ENCODE peak calls at places on chromosomes 12 and 14, in six cellular contexts. One of them, this sample, is unnamed.

GRCh38 chr12:116539905-116540482 is 19.2 kb upstream of the MAP1LC3B2 start:
- DNase-seq in prostate gland: peak; percentile 44
- DNase-seq in HepG2: no peak
- DNase-seq in lung: no peak
- DNase-seq in kidney: peak; percentile 86
- DNase-seq in cardiac muscle cell: peak; percentile 37
- DNase-seq in this sample: peak; percentile 91

GRCh38 chr14:91258021-91258618 is 13.6 kb upstream of the GPR68 start:
- DNase-seq in prostate gland: no peak
- DNase-seq in HepG2: no peak
- DNase-seq in lung: no peak
- DNase-seq in kidney: no peak
- DNase-seq in cardiac muscle cell: no peak
- DNase-seq in this sample: peak; percentile 42

GRCh38 chr12:94092516-94093241 is 55.7 kb upstream of the PLXNC1 start:
- DNase-seq in prostate gland: peak; percentile 88
- DNase-seq in HepG2: no peak
- DNase-seq in lung: no peak
- DNase-seq in kidney: no peak
- DNase-seq in cardiac muscle cell: no peak
- DNase-seq in this sample: no peak

GRCh38 chr12:91687052-91688017 is 458.3 kb downstream of the BTG1 start:
- DNase-seq in prostate gland: no peak
- DNase-seq in HepG2: no peak
- DNase-seq in lung: no peak
- DNase-seq in kidney: no peak
- DNase-seq in cardiac muscle cell: no peak
- DNase-seq in this sample: no peak

GRCh38 chr12:6613015-6613775 is 6.0 kb upstream of the CHD4 start:
- DNase-seq in prostate gland: peak; percentile 81
- DNase-seq in HepG2: peak; percentile 62
- DNase-seq in lung: peak; percentile 70
- DNase-seq in kidney: peak; percentile 93
- DNase-seq in cardiac muscle cell: peak; percentile 60
- DNase-seq in this sample: peak; percentile 85

GRCh38 chr14:105154476-105154871 is 14.1 kb downstream of the JAG2 start:
- DNase-seq in prostate gland: no peak
- DNase-seq in HepG2: no peak
- DNase-seq in lung: no peak
- DNase-seq in kidney: peak; percentile 70
- DNase-seq in cardiac muscle cell: no peak
- DNase-seq in this sample: no peak

GRCh38 chr14:49867831-49868719 is 15.5 kb upstream of the NEMF start:
- DNase-seq in prostate gland: peak; percentile 97
- DNase-seq in HepG2: peak; percentile 82
- DNase-seq in lung: peak; percentile 98
- DNase-seq in kidney: peak; percentile 99
- DNase-seq in cardiac muscle cell: peak; percentile 95
- DNase-seq in this sample: peak; percentile 95

GRCh38 chr12:107372229-107372658 is 278.9 kb upstream of the CRY1 start:
- DNase-seq in prostate gland: no peak
- DNase-seq in HepG2: no peak
- DNase-seq in lung: no peak
- DNase-seq in kidney: no peak
- DNase-seq in cardiac muscle cell: no peak
- DNase-seq in this sample: no peak

GRCh38 chr12:95836630-95837239 is 22.0 kb upstream of the SNRPF start:
- DNase-seq in prostate gland: no peak
- DNase-seq in HepG2: no peak
- DNase-seq in lung: peak; percentile 50
- DNase-seq in kidney: no peak
- DNase-seq in cardiac muscle cell: no peak
- DNase-seq in this sample: no peak

GRCh38 chr14:70005281-70005805 is 126.1 kb downstream of the SMOC1 start:
- DNase-seq in prostate gland: no peak
- DNase-seq in HepG2: peak; percentile 98
- DNase-seq in lung: no peak
- DNase-seq in kidney: no peak
- DNase-seq in cardiac muscle cell: no peak
- DNase-seq in this sample: no peak

GRCh38 chr12:1436996-1437395 is 157.4 kb downstream of the FBXL14 start:
- DNase-seq in prostate gland: no peak
- DNase-seq in HepG2: no peak
- DNase-seq in lung: no peak
- DNase-seq in kidney: no peak
- DNase-seq in cardiac muscle cell: peak; percentile 75
- DNase-seq in this sample: no peak

GRCh38 chr12:116423053-116423452 is 136.1 kb upstream of the MAP1LC3B2 start:
- DNase-seq in prostate gland: no peak
- DNase-seq in HepG2: no peak
- DNase-seq in lung: no peak
- DNase-seq in kidney: no peak
- DNase-seq in cardiac muscle cell: peak; percentile 38
- DNase-seq in this sample: no peak

GRCh38 chr14:28766505-28767238 is at the start of gene FOXG1:
- DNase-seq in prostate gland: no peak
- DNase-seq in HepG2: no peak
- DNase-seq in lung: no peak
- DNase-seq in kidney: no peak
- DNase-seq in cardiac muscle cell: peak; percentile 56
- DNase-seq in this sample: no peak

DNA sequence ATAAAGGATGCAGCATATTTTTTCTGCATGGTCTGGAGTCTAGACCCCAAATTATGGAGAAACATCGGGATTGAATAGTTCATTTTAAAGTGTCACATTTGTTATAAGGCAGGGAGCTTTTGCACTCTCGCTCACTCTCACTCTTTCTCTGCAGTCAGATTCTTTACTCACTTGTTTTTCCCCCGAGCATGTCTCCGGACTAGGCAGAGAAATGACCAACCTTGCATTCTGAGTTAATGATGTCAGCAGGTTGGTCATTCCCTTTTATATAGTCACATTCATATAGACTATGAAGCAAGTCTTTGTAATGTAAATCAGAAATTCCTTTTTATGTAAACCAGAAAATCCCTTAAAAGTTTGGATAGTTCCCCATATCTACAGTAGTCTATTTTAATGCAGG is 4.1 kb downstream of the C12orf75 start:
- DNase-seq in prostate gland: no peak
- DNase-seq in HepG2: no peak
- DNase-seq in lung: no peak
- DNase-seq in kidney: no peak
- DNase-seq in cardiac muscle cell: no peak
- DNase-seq in this sample: no peak
- H3K4me1 ChIP-seq in prostate gland: no peaks in the 10 kb centered on the region
- H3K4me1 ChIP-seq in HepG2: peaks cover 30% of the 10 kb centered on the region
- H3K4me1 ChIP-seq in lung: peaks cover 3% of the 10 kb centered on the region
- H3K4me1 ChIP-seq in kidney: peaks cover 6% of the 10 kb centered on the region
- H3K4me1 ChIP-seq in cardiac muscle cell: peaks cover 40% of the 10 kb centered on the region
- H3K4me1 ChIP-seq in this sample: peaks cover 4% of the 10 kb centered on the region

GRCh38 chr12:53067993-53068770 is 11.0 kb downstream of the SPRYD3 start:
- DNase-seq in prostate gland: no peak
- DNase-seq in HepG2: no peak
- DNase-seq in lung: no peak
- DNase-seq in kidney: peak; percentile 59
- DNase-seq in cardiac muscle cell: no peak
- DNase-seq in this sample: no peak

GRCh38 chr12:53070901-53071492 is 8.2 kb downstream of the SPRYD3 start:
- DNase-seq in prostate gland: no peak
- DNase-seq in HepG2: no peak
- DNase-seq in lung: peak; percentile 28
- DNase-seq in kidney: peak; percentile 69
- DNase-seq in cardiac muscle cell: peak; percentile 55
- DNase-seq in this sample: no peak

GRCh38 chr12:53068811-53069585 is 10.2 kb downstream of the SPRYD3 start:
- DNase-seq in prostate gland: no peak
- DNase-seq in HepG2: no peak
- DNase-seq in lung: no peak
- DNase-seq in kidney: peak; percentile 65
- DNase-seq in cardiac muscle cell: no peak
- DNase-seq in this sample: no peak

GRCh38 chr12:53071591-53072551 is 7.3 kb downstream of the SPRYD3 start:
- DNase-seq in prostate gland: no peak
- DNase-seq in HepG2: no peak
- DNase-seq in lung: peak; percentile 48
- DNase-seq in kidney: peak; percentile 93
- DNase-seq in cardiac muscle cell: peak; percentile 70
- DNase-seq in this sample: peak; percentile 85

DNA sequence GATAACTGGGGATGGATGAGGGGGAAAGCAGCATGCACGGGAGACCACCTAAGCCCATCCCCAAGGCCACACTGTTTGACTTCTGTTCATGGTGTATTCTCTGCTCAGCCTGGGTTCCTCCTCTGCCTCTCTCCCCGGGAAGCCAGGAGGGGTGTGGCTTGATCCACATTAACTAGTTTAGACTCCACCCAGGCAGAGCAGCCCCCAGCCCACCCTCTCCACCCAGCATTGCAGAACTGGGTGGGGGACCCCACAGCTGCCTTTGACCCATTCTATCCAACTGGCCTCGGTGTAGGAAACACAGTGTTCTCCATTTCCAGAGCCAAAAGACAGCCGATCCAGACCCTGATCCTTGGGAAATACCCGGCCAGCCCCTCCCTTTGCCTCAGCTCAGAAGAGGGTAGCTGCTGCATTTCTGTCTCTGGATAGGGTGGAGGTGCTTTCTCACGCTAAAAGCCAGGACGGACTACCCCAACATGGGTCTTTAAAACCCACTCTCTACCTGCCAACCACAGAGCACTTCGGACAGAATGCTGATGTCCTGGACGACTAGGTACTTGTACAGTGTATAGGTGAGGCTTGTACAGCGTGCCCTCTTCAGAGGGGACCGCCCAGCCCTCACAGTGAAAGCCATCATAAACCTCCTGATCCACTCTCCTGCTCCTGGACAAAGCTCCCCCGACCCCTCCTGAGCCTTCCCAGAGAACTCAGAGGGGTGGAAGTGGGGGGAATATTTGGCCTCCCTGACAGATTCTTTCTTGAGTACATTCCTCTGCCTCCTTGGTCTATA is 9.4 kb downstream of the SPRYD3 start:
- DNase-seq in prostate gland: no peak
- DNase-seq in HepG2: no peak
- DNase-seq in lung: peak; percentile 30
- DNase-seq in kidney: peak; percentile 72
- DNase-seq in cardiac muscle cell: no peak
- DNase-seq in this sample: no peak
- H3K36me3 ChIP-seq in prostate gland: peaks cover 18% of the 10 kb centered on the region
- H3K36me3 ChIP-seq in HepG2: no peaks in the 10 kb centered on the region
- H3K36me3 ChIP-seq in lung: peaks cover 6% of the 10 kb centered on the region
- H3K36me3 ChIP-seq in kidney: peaks cover 7% of the 10 kb centered on the region
- H3K36me3 ChIP-seq in cardiac muscle cell: peaks cover 3% of the 10 kb centered on the region
- H3K36me3 ChIP-seq in this sample: peaks cover 13% of the 10 kb centered on the region

GRCh38 chr12:65778268-65779090 is 45.8 kb upstream of the HMGA2 start:
- DNase-seq in prostate gland: no peak
- DNase-seq in HepG2: no peak
- DNase-seq in lung: no peak
- DNase-seq in kidney: no peak
- DNase-seq in cardiac muscle cell: no peak
- DNase-seq in this sample: no peak

GRCh38 chr12:65784616-65785015 is 39.7 kb upstream of the HMGA2 start:
- DNase-seq in prostate gland: no peak
- DNase-seq in HepG2: no peak
- DNase-seq in lung: no peak
- DNase-seq in kidney: no peak
- DNase-seq in cardiac muscle cell: no peak
- DNase-seq in this sample: no peak

GRCh38 chr12:65779091-65779642 is 45.1 kb upstream of the HMGA2 start:
- DNase-seq in prostate gland: no peak
- DNase-seq in HepG2: no peak
- DNase-seq in lung: no peak
- DNase-seq in kidney: no peak
- DNase-seq in cardiac muscle cell: no peak
- DNase-seq in this sample: no peak

GRCh38 chr12:65779946-65780345 is 44.3 kb upstream of the HMGA2 start:
- DNase-seq in prostate gland: no peak
- DNase-seq in HepG2: no peak
- DNase-seq in lung: no peak
- DNase-seq in kidney: no peak
- DNase-seq in cardiac muscle cell: no peak
- DNase-seq in this sample: no peak

GRCh38 chr12:65781681-65782269 is 42.5 kb upstream of the HMGA2 start:
- DNase-seq in prostate gland: no peak
- DNase-seq in HepG2: no peak
- DNase-seq in lung: no peak
- DNase-seq in kidney: no peak
- DNase-seq in cardiac muscle cell: no peak
- DNase-seq in this sample: no peak
- H3K4me1 ChIP-seq in prostate gland: no peaks in the 10 kb centered on the region
- H3K4me1 ChIP-seq in HepG2: peaks cover 3% of the 10 kb centered on the region
- H3K4me1 ChIP-seq in lung: no peaks in the 10 kb centered on the region
- H3K4me1 ChIP-seq in kidney: no peaks in the 10 kb centered on the region
- H3K4me1 ChIP-seq in cardiac muscle cell: no peaks in the 10 kb centered on the region
- H3K4me1 ChIP-seq in this sample: no peaks in the 10 kb centered on the region

DNA sequence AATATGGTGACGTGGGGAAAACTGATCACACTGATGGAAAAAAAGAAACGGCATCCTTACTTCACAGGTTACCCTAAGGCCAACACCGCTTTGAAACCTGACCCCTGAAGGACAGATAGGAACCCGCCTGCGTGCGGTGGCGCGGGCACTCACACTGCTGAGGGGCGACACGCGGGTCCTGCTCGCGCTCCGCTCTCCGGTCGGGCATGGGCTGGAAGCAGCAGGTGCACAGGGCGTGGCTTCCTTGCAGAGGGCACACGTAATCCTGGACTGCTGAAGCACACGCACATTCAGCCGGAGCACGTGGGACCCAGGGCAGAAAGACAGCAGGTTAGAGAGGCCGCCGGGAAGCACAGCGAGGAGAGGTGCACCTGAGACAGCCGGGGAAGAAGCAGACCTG is 22.8 kb upstream of the GOLGA3 start:
- DNase-seq in prostate gland: no peak
- DNase-seq in HepG2: no peak
- DNase-seq in lung: no peak
- DNase-seq in kidney: no peak
- DNase-seq in cardiac muscle cell: no peak
- DNase-seq in this sample: no peak
- H3K36me3 ChIP-seq in prostate gland: peaks cover 17% of the 10 kb centered on the region
- H3K36me3 ChIP-seq in HepG2: peaks cover 16% of the 10 kb centered on the region
- H3K36me3 ChIP-seq in lung: peaks cover 28% of the 10 kb centered on the region
- H3K36me3 ChIP-seq in kidney: peaks cover 43% of the 10 kb centered on the region
- H3K36me3 ChIP-seq in cardiac muscle cell: peaks cover 39% of the 10 kb centered on the region
- H3K36me3 ChIP-seq in this sample: peaks cover 71% of the 10 kb centered on the region

GRCh38 chr12:100141666-100141997 is 1.0 kb downstream of the BLTP3B start:
- DNase-seq in prostate gland: peak; percentile 20
- DNase-seq in HepG2: no peak
- DNase-seq in lung: no peak
- DNase-seq in kidney: no peak
- DNase-seq in cardiac muscle cell: no peak
- DNase-seq in this sample: no peak
- H3K4me1 ChIP-seq in prostate gland: no peaks in the 10 kb centered on the region
- H3K4me1 ChIP-seq in HepG2: peaks cover 71% of the 10 kb centered on the region
- H3K4me1 ChIP-seq in lung: peaks cover 12% of the 10 kb centered on the region
- H3K4me1 ChIP-seq in kidney: peaks cover 10% of the 10 kb centered on the region
- H3K4me1 ChIP-seq in cardiac muscle cell: peaks cover 22% of the 10 kb centered on the region
- H3K4me1 ChIP-seq in this sample: peaks cover 26% of the 10 kb centered on the region

DNA sequence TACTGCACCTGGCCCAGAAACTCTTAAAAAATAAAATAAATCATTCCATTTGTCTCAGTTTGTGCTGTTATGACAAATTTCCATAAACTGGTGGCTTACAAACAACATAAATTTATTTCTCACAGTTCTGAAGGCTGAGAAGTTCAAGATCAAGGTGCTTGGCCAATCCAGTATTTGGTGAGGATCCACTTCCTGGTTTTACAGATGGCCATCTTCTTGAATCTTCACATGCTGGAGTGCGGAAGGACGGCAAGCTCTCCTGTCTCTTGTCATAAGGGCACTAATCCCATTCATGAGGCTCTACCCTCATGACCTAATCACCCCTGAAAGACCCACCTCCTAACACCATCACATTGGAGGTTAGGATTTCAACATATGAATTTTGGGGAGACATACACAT is 29.9 kb upstream of the MYBPC1 start:
- DNase-seq in prostate gland: no peak
- DNase-seq in HepG2: no peak
- DNase-seq in lung: no peak
- DNase-seq in kidney: no peak
- DNase-seq in cardiac muscle cell: no peak
- DNase-seq in this sample: no peak
- H3K36me3 ChIP-seq in prostate gland: no peaks in the 10 kb centered on the region
- H3K36me3 ChIP-seq in HepG2: no peaks in the 10 kb centered on the region
- H3K36me3 ChIP-seq in lung: no peaks in the 10 kb centered on the region
- H3K36me3 ChIP-seq in kidney: no peaks in the 10 kb centered on the region
- H3K36me3 ChIP-seq in cardiac muscle cell: no peaks in the 10 kb centered on the region
- H3K36me3 ChIP-seq in this sample: no peaks in the 10 kb centered on the region

This sample was measured in thyroid gland.